ENCODE peak calls at places on chromosomes 16 and 17, in eight cellular contexts. O is tibial artery, M is esophagus squamous epithelium, A is keratinocyte, Q is activated B cell treated with CpG ODN at 0.5 μM for 24 hours, X is osteocyte, C is lower leg skin, J is BJ. T is an unnamed sample.

GRCh38 chr16:57266531-57267268 is 17.8 kb downstream of the PLLP start:
- DNase-seq in Q (no peak), X (no peak), C (no peak), A (no peak), M (no peak), J (no peak), O (no peak), T (peak)

GRCh38 chr17:55286681-55287589 is 22.2 kb downstream of the HLF start:
- DNase-seq in O (no peak), Q (no peak), J (no peak), X (no peak), M (no peak), C (no peak), A (no peak), T (no peak)

GRCh38 chr16:19210175-19210924 is 42.3 kb downstream of the SYT17 start:
- DNase-seq in M (no peak), C (no peak), A (no peak), Q (no peak), X (no peak), J (no peak), O (no peak), T (peak)

GRCh38 chr17:21186399-21187187 is 27.4 kb downstream of the TMEM11 start:
- DNase-seq in O (no peak), C (no peak), J (no peak), A (no peak), X (no peak), M (no peak), Q (no peak), T (no peak)

GRCh38 chr16:86595983-86596605 is 17.7 kb downstream of the FOXL1 start:
- DNase-seq in Q (no peak), J (no peak), A (no peak), O (peak), C (no peak), M (no peak), X (no peak), T (no peak)

GRCh38 chr16:87963400-87963799 is 12.2 kb downstream of the BANP start:
- DNase-seq in M (no peak), J (peak), X (no peak), A (peak), C (no peak), Q (no peak), O (no peak), T (no peak)

GRCh38 chr17:37698132-37698615 is 46.7 kb downstream of the HNF1B start:
- DNase-seq in M (no peak), O (no peak), A (peak), X (no peak), Q (no peak), J (no peak), C (no peak), T (no peak)

GRCh38 chr16:69131167-69131748 is 1.1 kb downstream of the CHTF8 start:
- DNase-seq in A (no peak), C (no peak), Q (no peak), J (no peak), M (no peak), O (no peak), X (no peak), T (peak)

GRCh38 chr16:4327386-4327781 is 11.5 kb downstream of the GLIS2 start:
- DNase-seq in O (no peak), X (no peak), J (no peak), Q (no peak), C (no peak), A (no peak), M (no peak), T (no peak)

GRCh38 chr17:72031219-72031906 is 89.5 kb upstream of the SOX9 start:
- DNase-seq in C (no peak), Q (no peak), A (no peak), J (no peak), M (no peak), X (no peak), O (no peak), T (no peak)

GRCh38 chr17:73956595-73957465 is 246.6 kb upstream of the RPL38 start:
- DNase-seq in O (no peak), Q (peak), M (no peak), C (peak), X (no peak), J (no peak), A (no peak), T (peak)

DNA sequence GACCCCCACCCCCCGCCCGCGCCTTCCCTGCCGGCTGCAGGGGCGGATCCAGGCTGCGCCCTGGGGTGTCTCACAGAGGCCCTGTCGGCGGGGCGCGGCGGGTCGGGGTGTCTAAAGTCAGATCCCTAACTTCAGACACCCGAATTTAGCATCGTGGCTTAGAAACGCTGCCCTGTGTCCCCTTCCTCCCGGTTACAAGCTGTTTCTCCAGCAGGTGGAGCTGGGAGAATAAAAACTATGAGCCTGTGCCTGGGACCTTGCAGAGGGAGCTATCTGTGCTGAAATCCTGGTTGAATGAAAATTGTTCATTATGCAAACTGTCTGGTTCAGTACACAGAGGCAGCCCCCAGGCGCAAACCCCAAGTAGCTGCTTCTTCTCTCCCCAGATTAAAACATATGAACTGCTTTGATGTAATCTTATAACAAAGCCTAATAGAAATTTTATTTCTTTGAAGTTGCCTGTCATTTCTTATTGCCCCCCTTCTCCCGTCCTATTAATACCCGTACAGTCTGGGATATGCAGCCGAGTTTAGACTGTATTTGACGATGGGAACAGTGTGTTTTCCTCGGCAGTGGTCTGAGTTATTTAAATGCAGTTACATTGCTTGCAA is 79.0 kb downstream of the RPA1 start:
- DNase-seq in J (peak), X (peak), O (peak), C (peak), A (no peak), Q (no peak), M (no peak), T (peak)
- TF ChIP-seq CTCF in J (peak), X (peak), O (peak), C (no peak), A (peak), Q (no peak), M (peak), T (peak)

DNA sequence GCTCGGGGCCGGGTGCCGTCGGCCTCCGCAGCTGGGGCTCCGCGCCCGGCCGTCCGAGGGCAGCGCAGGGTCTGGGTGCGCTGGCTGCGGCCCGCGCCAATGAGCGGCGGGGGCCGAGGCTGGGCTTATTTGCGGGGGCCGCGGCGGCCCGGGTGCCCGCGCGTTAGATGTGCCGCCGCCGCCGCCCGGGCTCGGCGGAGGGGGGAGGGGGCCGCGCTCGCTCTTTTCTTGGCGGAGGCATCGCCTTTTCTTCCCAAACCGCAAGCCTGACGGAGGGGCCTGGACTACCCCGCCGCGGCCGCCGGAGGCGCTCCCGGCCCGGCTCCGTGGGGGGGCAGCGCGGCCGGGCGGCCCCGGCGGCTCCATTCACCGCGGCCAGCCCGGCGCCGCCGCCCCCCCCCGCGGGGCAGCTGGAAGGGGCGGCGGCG is at the start of gene NOTUM:
- DNase-seq in M (no peak), X (no peak), J (no peak), Q (no peak), C (no peak), A (no peak), O (no peak), T (no peak)
- TF ChIP-seq CTCF in M (no peak), X (peak), J (peak), Q (no peak), C (no peak), A (no peak), O (no peak), T (no peak)

GRCh38 chr17:51234162-51234561 is 25.7 kb downstream of the MBTD1 start:
- DNase-seq in X (no peak), C (no peak), O (no peak), M (no peak), J (no peak), Q (no peak), A (no peak), T (no peak)

GRCh38 chr17:51240275-51240674 is 19.6 kb downstream of the MBTD1 start:
- DNase-seq in C (no peak), M (no peak), O (no peak), Q (no peak), X (no peak), J (no peak), A (no peak), T (no peak)

GRCh38 chr17:51244041-51244440 is 15.8 kb downstream of the MBTD1 start:
- DNase-seq in X (no peak), J (no peak), O (no peak), Q (no peak), C (no peak), M (no peak), A (no peak), T (no peak)

GRCh38 chr17:51238253-51238887 is 21.5 kb downstream of the MBTD1 start:
- DNase-seq in J (no peak), C (no peak), O (no peak), Q (no peak), M (no peak), X (no peak), A (no peak), T (peak)
- TF ChIP-seq CTCF in J (no peak), C (no peak), O (no peak), Q (no peak), M (no peak), X (no peak), A (no peak), T (no peak)

DNA sequence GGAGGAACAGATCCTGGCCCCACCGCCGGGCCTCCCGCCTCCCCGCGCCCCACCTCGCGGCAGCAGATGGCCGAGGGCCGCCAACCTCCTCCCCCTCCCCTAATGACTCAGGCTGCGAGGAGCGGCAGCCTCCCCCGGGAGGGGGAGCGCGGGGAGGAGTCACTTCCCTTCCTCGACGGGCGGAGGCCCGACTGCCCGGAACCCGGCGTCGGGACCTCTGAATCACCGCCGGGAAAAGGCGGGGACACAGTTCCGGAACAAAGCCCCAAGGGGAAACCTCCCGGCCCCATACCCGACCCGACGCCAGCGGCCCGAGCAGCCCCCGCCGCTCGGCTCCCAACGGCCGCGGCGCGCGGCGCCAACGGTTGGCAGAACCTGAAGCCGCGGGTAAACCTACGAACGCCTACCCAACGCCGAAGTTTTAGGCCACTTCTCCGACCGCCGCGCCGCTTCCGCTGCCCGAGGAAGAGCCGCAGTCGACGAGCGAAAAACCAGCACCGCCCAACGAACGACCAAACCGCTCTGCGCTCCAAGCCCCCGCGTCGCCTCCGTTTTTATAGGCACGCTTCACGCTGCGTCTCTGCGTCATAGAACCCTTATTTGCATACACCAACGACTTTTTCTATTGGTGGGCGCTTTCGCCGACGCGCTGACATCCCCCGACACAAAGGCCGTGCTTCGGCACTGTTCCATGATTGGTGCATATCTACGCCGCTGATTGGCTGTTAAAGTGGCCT is 5.2 kb upstream of the UNK start:
- DNase-seq in J (peak), X (peak), C (peak), A (peak), O (peak), Q (peak), M (peak), T (peak)
- TF ChIP-seq CTCF in J (no peak), X (peak), C (no peak), A (no peak), O (no peak), Q (no peak), M (peak), T (no peak)

GRCh38 chr16:15599303-15600070 is 43.5 kb downstream of the MARF1 start:
- DNase-seq in M (no peak), J (no peak), O (peak), X (no peak), A (no peak), Q (no peak), C (no peak), T (no peak)

GRCh38 chr16:15601212-15601879 is 41.6 kb downstream of the MARF1 start:
- DNase-seq in Q (no peak), A (no peak), J (no peak), X (no peak), C (no peak), O (no peak), M (no peak), T (no peak)

GRCh38 chr16:15598648-15599190 is 44.2 kb downstream of the MARF1 start:
- DNase-seq in J (no peak), C (no peak), A (no peak), M (no peak), Q (no peak), O (no peak), X (no peak), T (no peak)

GRCh38 chr16:15597135-15597534 is 45.8 kb downstream of the MARF1 start:
- DNase-seq in M (no peak), C (no peak), O (no peak), X (no peak), J (no peak), A (no peak), Q (no peak), T (no peak)

GRCh38 chr16:15597822-15598647 is 44.9 kb downstream of the MARF1 start:
- DNase-seq in M (no peak), J (no peak), A (no peak), Q (no peak), C (no peak), X (no peak), O (no peak), T (no peak)
- TF ChIP-seq CTCF in M (no peak), J (no peak), A (no peak), Q (no peak), C (no peak), X (no peak), O (no peak), T (no peak)

DNA sequence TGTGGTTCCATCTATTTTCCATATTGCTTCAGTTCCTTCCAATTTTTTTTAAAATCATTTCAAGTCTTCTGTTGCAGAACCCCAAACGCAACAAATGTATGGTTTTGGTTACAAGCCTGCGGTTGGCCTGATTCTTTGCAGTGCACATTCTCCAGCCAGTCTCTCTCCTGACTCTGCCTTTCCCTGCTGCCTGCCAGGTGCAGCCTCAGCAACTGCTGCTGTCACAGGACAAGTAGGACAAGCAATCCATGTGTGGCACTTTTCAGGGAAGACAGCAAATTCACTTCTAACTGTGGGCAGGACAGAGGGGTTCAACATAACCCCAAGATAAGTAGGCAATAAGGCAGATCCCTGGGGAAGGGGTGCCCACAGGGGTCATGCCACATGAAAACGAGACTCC is 24.2 kb downstream of the EMP2 start:
- DNase-seq in O (no peak), Q (no peak), C (no peak), A (no peak), X (no peak), M (no peak), J (no peak), T (no peak)
- TF ChIP-seq CTCF in O (no peak), Q (no peak), C (no peak), A (no peak), X (no peak), M (no peak), J (no peak), T (no peak)

GRCh38 chr16:74720579-74720978 is 19.9 kb upstream of the MLKL start:
- DNase-seq in A (no peak), Q (no peak), J (no peak), X (no peak), C (no peak), O (no peak), M (no peak), T (no peak)

GRCh38 chr16:74716355-74716754 is 15.7 kb upstream of the MLKL start:
- DNase-seq in Q (no peak), A (no peak), O (no peak), J (no peak), C (no peak), M (no peak), X (no peak), T (no peak)

GRCh38 chr16:74718140-74718539 is 17.5 kb upstream of the MLKL start:
- DNase-seq in M (no peak), X (no peak), J (no peak), C (no peak), Q (no peak), O (no peak), A (no peak), T (no peak)

GRCh38 chr16:74717367-74717766 is 16.7 kb upstream of the MLKL start:
- DNase-seq in A (no peak), C (no peak), X (no peak), M (no peak), Q (no peak), J (no peak), O (no peak), T (no peak)

GRCh38 chr16:74718741-74719610 is 18.3 kb upstream of the MLKL start:
- DNase-seq in O (no peak), C (no peak), X (no peak), M (no peak), J (no peak), Q (no peak), A (no peak), T (no peak)
- TF ChIP-seq CTCF in O (no peak), C (no peak), X (no peak), M (no peak), J (no peak), Q (no peak), A (no peak), T (no peak)

DNA sequence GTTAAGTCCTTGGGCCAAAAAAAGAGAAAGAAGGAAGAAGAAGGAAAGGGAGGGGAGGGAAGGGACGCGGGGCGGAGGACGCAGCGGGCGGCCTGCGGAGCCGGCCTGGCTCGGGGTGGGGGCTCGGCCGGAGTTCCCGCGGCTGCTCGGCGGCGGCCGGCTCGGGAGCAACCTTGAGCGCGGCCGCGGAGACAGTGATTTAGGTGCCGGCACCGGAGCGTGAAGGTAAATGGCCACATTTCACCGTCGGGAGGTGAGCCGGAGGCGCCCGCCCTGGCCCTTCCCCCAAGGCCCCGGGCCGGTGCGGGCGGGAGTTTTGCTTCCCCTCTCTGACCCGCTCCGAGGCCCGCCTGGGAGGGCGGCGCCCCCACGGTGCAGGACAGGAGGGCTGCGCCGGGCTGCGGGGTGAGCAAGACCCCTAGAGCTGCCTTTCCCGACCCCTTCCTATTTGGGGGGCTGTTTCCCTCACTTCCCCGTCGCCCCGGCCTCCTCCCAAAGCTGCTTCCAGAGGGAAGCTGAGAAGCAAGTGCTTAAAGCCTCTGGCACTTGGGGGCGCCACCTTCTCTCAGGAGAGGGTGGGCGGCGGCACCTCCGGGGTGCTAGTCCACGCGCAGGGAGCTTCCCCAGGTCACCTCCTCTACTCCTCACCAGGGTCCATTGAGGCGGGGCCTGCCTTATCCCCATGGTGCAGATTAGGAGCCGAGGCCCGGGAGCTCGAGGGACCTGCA is 56.5 kb downstream of the MRM1 start:
- DNase-seq in J (no peak), Q (no peak), A (no peak), M (no peak), C (no peak), X (no peak), O (no peak), T (peak)
- TF ChIP-seq CTCF in J (peak), Q (no peak), A (no peak), M (no peak), C (no peak), X (peak), O (no peak), T (peak)